ENCODE peak calls at places on chromosomes 7 and 10, in five cellular contexts. Y, Z, E, S and R are unnamed samples.

GRCh38 chr7:92641921-92642511 is 51.8 kb upstream of the FAM133B start:
- DNase-seq in Y (no peak), Z (no peak), E (no peak), S (no peak), R (peak)

GRCh38 chr10:102593074-102593803 is 51.0 kb upstream of the TRIM8 start:
- DNase-seq in Y (peak), Z (no peak), E (no peak), S (no peak), R (peak)

GRCh38 chr10:70537398-70538194 is 59.0 kb downstream of the PALD1 start:
- DNase-seq in Y (peak), Z (no peak), E (no peak), S (no peak), R (no peak)

GRCh38 chr10:76393875-76394706 is 962.7 kb downstream of the LRMDA start:
- DNase-seq in Y (no peak), Z (no peak), E (no peak), S (no peak), R (no peak)

GRCh38 chr10:74176380-74177139 is 25.5 kb downstream of the ADK start:
- DNase-seq in Y (peak), Z (peak), E (peak), S (peak), R (peak)

GRCh38 chr10:80413152-80413996 is 5.0 kb downstream of the PRXL2A start:
- DNase-seq in Y (no peak), Z (no peak), E (no peak), S (no peak), R (peak)

GRCh38 chr10:122224159-122224558 is 46.9 kb upstream of the BTBD16 start:
- DNase-seq in Y (no peak), Z (no peak), E (no peak), S (no peak), R (no peak)

GRCh38 chr7:27156508-27156898 is at the start of gene HOXA7:
- DNase-seq in Y (no peak), Z (no peak), E (no peak), S (no peak), R (peak)

GRCh38 chr7:108000875-108001758 is 1.8 kb downstream of the LAMB1 start:
- DNase-seq in Y (peak), Z (peak), E (peak), S (no peak), R (peak)

GRCh38 chr10:118725784-118726507 is 28.8 kb downstream of the CACUL1 start:
- DNase-seq in Y (no peak), Z (no peak), E (no peak), S (no peak), R (no peak)

GRCh38 chr7:127689194-127689772 is 37.3 kb downstream of the SND1 start:
- DNase-seq in Y (no peak), Z (no peak), E (no peak), S (no peak), R (peak)

GRCh38 chr10:71779641-71780040 is 6.3 kb upstream of the VSIR start:
- DNase-seq in Y (no peak), Z (no peak), E (no peak), S (no peak), R (no peak)

GRCh38 chr10:7525314-7526016 is 114.6 kb upstream of the SFMBT2 start:
- DNase-seq in Y (peak), Z (peak), E (no peak), S (peak), R (peak)

GRCh38 chr10:128286413-128287097 is 160.3 kb upstream of the MKI67 start:
- DNase-seq in Y (no peak), Z (no peak), E (no peak), S (no peak), R (no peak)

GRCh38 chr10:73907841-73908517 is 3.0 kb upstream of the PLAU start:
- DNase-seq in Y (no peak), Z (peak), E (peak), S (no peak), R (peak)

GRCh38 chr7:79216236-79216635 is 237.2 kb downstream of the MAGI2 start:
- DNase-seq in Y (no peak), Z (no peak), E (no peak), S (no peak), R (no peak)
- H3K27ac ChIP-seq in Y (no peak), Z (no peak), E (no peak), S (no peak), R (no peak)

DNA sequence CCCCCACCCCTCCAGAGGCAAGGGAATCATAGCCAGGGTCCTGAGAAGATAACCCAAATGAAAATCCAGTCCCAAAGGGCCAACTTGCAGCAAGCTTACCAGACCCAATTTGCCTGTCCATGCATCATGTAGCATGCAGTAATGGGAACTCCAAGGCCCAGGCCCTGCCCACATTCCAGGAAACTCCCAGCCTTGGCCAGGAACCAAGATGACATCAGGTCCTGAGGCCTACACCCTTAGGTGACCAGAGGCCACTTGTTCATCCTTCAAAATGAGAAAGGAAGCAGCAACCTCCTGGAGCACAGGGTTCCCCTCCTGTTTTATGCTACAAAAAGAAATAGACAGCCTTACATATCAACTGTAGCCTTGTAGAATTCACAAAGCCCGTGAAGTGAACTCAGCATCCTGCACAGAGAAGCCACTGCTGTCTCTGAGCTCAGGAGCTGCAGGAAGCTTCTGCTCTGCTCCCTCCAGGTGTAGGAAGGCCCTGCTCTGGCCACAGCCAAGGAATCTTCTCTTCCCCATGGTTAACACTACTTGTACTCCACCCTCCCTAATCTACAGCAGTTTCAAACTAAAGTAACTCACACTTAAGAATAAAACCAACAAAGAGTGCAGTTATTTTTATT is 30.3 kb upstream of the GRB10 start:
- DNase-seq in Y (peak), Z (peak), E (peak), S (no peak), R (peak)
- H3K27ac ChIP-seq in Y (peak), Z (no peak), E (peak), S (no peak), R (no peak)

GRCh38 chr7:131586259-131586658 is 29.8 kb upstream of the PODXL start:
- DNase-seq in Y (peak), Z (peak), E (peak), S (no peak), R (no peak)
- H3K27ac ChIP-seq in Y (no peak), Z (peak), E (peak), S (no peak), R (no peak)

GRCh38 chr7:5226921-5227785 is 37.1 kb downstream of the WIPI2 start:
- DNase-seq in Y (no peak), Z (no peak), E (no peak), S (no peak), R (no peak)
- H3K27ac ChIP-seq in Y (no peak), Z (no peak), E (no peak), S (no peak), R (no peak)

DNA sequence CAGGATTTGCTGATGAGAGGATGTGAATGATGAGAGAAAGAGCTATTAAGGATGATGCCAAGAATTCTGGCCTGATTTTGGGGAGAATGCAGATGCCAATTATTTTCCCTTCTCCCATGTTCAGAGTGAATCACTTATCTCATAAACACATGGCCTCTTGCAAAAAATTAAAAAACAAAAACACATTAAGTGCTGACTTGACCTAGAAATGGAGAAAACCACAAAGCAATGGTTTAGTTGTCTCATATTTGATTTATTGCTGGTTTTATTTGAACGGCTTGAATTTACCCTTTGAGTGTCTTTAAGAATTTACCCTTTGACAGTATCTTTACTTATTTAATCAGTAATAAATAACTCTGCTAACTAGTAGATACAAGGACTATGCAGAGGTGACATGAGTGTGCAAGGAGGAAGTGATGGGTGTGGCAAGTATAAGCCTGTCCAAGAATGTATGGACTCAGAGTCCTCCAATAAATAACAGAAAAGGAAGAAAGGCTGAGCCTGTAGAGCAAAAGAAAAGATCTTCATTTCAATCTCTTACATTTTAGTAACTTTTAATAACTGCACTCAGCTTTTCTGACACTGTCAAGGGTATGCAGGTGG is 68.2 kb upstream of the GSDME start:
- DNase-seq in Y (no peak), Z (no peak), E (no peak), S (no peak), R (peak)
- H3K27ac ChIP-seq in Y (peak), Z (no peak), E (peak), S (no peak), R (peak)

GRCh38 chr7:13921062-13921461 is 68.4 kb downstream of the ETV1 start:
- DNase-seq in Y (no peak), Z (no peak), E (no peak), S (no peak), R (no peak)

GRCh38 chr7:13915891-13916290 is 73.6 kb downstream of the ETV1 start:
- DNase-seq in Y (no peak), Z (no peak), E (no peak), S (no peak), R (no peak)

DNA sequence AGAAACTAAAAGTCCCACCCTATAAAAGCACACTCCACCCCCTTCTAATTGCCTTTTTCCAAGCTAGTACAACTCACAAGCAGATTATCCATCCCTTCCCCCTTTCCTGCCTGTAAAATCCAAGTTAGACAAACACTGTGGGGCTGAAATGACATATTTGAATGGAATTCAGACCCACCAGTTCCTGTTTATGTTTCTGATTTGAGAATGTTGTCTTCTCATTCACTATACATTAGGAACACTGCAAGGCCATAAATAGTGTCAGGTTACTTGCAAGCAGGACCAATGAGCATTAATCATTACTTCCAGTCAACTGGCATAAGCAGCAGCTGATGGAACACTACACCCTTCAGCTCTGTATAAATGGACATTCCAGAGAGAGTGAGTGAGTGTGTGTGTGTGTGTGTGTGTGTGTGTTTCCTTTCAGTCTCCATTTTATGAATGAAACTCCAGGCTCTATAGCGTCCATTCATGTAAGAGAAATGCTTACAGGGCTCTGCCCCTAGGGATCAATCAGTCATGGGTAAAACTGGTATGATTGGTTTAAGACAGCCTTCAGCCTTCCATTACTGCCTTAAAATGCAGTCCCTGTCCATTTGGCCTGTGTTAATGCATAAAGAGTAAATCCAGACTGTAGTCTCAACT is 69.3 kb downstream of the ETV1 start:
- DNase-seq in Y (no peak), Z (peak), E (no peak), S (no peak), R (peak)
- H3K27ac ChIP-seq in Y (no peak), Z (peak), E (peak), S (no peak), R (peak)

DNA sequence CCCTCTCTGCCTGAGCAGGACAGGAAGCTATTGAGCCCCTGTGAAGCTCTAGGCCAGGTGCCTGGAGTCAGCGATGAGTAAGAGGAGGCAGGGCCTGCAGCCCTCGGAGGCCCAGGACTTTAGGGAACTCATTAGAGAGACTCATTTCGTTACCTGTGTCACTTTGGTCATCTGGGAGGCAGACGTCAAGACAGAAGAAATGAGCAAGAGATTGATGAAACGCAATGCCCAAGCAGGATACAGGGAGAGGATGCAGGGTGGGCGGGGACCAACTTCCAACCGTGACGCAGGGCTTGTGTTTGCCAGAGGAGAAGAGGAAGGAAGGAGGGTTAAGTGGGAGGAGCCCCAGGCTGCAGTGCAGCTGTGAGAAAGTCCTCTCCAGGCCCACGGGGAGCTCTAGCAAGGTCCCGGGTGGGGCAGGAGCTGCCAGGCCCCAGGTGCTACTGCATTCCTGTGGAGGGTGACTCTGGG is 26.4 kb upstream of the GNA12 start:
- DNase-seq in Y (peak), Z (peak), E (peak), S (peak), R (peak)
- H3K27ac ChIP-seq in Y (no peak), Z (no peak), E (no peak), S (peak), R (no peak)

GRCh38 chr7:135618510-135618909 is 43.8 kb upstream of the STMP1 start:
- DNase-seq in Y (no peak), Z (no peak), E (no peak), S (no peak), R (no peak)
- H3K27ac ChIP-seq in Y (no peak), Z (no peak), E (no peak), S (no peak), R (no peak)

GRCh38 chr10:96556003-96556402 is 30.8 kb downstream of the TM9SF3 start:
- DNase-seq in Y (no peak), Z (no peak), E (no peak), S (no peak), R (no peak)

GRCh38 chr10:96565774-96566173 is 21.0 kb downstream of the TM9SF3 start:
- DNase-seq in Y (no peak), Z (no peak), E (no peak), S (no peak), R (no peak)

GRCh38 chr10:96560970-96561887 is 25.6 kb downstream of the TM9SF3 start:
- DNase-seq in Y (no peak), Z (no peak), E (no peak), S (no peak), R (no peak)

DNA sequence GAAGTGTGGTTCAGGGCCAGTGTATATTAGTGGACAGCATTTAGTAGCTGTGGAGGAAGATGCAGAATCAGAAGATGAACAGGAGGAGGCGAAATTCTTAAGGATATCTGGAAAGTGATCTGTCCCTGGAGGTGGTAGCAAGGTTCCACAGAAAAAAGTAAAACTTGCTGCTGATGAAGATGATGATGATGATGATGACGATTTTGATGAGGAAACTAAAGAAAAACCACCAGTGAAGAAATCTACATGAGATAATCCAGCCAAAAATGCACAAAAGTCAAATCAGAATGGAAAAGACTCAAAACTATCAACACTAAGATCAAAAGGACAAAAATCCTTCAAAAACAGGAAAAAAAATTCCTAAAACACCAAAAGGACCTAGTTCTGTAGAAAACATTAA is 26.3 kb downstream of the TM9SF3 start:
- DNase-seq in Y (no peak), Z (no peak), E (no peak), S (no peak), R (no peak)
- H3K27ac ChIP-seq in Y (no peak), Z (no peak), E (no peak), S (no peak), R (no peak)

GRCh38 chr10:17147884-17148494 is 18.4 kb upstream of the CUBN start:
- DNase-seq in Y (no peak), Z (no peak), E (no peak), S (no peak), R (no peak)
- H3K27ac ChIP-seq in Y (no peak), Z (no peak), E (no peak), S (no peak), R (no peak)